ENCODE peak calls at places on chromosomes 5 and 9, in four cellular contexts. N is WERI-Rb-1, I is A549, A is choroid plexus epithelial cell. P is an unnamed sample.

GRCh38 chr5:9302228-9302627 is 243.6 kb downstream of the SEMA5A start:
- DNase-seq in I (no peak), N (no peak), A (peak), P (no peak)

GRCh38 chr5:180470966-180471582 is 23.1 kb upstream of the CNOT6 start:
- DNase-seq in N (peak), I (peak), A (peak), P (peak)

GRCh38 chr9:109769250-109769649 is 10.7 kb upstream of the PALM2AKAP2 start:
- DNase-seq in A (no peak), N (no peak), I (no peak), P (peak)

GRCh38 chr9:112487008-112487798 is 576 bp downstream of the KIAA1958 start:
- DNase-seq in I (peak), N (peak), A (peak), P (peak)

GRCh38 chr9:126095546-126096190 is 231.0 kb upstream of the MVB12B start:
- DNase-seq in I (no peak), A (no peak), N (no peak), P (no peak)

GRCh38 chr5:172455511-172456061 is 1.3 kb upstream of the SH3PXD2B start:
- DNase-seq in A (no peak), N (no peak), I (no peak), P (peak)

GRCh38 chr9:109925810-109926209 is 145.8 kb downstream of the PALM2AKAP2 start:
- DNase-seq in N (no peak), A (no peak), I (no peak), P (no peak)

GRCh38 chr5:172715421-172715780 is 55.6 kb downstream of the DUSP1 start:
- DNase-seq in I (no peak), A (no peak), N (no peak), P (no peak)

GRCh38 chr5:154176191-154176590 is 14.3 kb upstream of the GALNT10 start:
- DNase-seq in N (no peak), A (peak), I (no peak), P (no peak)

GRCh38 chr5:74164725-74165226 is 475.8 kb downstream of the ENC1 start:
- DNase-seq in N (peak), A (no peak), I (no peak), P (peak)

GRCh38 chr9:121839726-121840500 is 188.5 kb downstream of the DAB2IP start:
- DNase-seq in I (no peak), N (peak), A (no peak), P (no peak)

GRCh38 chr9:70392189-70392588 is 22.3 kb downstream of the KLF9 start:
- DNase-seq in N (peak), I (no peak), A (no peak), P (no peak)

GRCh38 chr5:1516615-1517601 is 6.9 kb downstream of the LPCAT1 start:
- DNase-seq in A (peak), I (peak), N (peak), P (peak)

GRCh38 chr5:107104774-107105050 is 566.0 kb downstream of the EFNA5 start:
- DNase-seq in I (peak), A (peak), N (peak), P (no peak)

GRCh38 chr5:16742938-16743337 is 126.1 kb upstream of the RETREG1 start:
- DNase-seq in A (no peak), I (no peak), N (no peak), P (no peak)

GRCh38 chr9:76453785-76454184 is 5.2 kb upstream of the GCNT1 start:
- DNase-seq in N (no peak), A (peak), I (no peak), P (peak)

GRCh38 chr5:60196382-60197113 is 303.0 kb upstream of the PDE4D start:
- DNase-seq in N (no peak), I (peak), A (peak), P (peak)

GRCh38 chr9:14891332-14891731 is 18.9 kb downstream of the FREM1 start:
- DNase-seq in N (no peak), A (no peak), I (no peak), P (no peak)

GRCh38 chr5:1409386-1410110 is 35.7 kb downstream of the SLC6A3 start:
- DNase-seq in N (no peak), I (no peak), A (peak), P (no peak)

GRCh38 chr9:105539452-105539851 is 18.5 kb upstream of the FKTN start:
- DNase-seq in N (no peak), I (no peak), A (no peak), P (peak)

GRCh38 chr9:18865542-18865941 is 167.5 kb downstream of the SAXO1 start:
- DNase-seq in N (no peak), A (no peak), I (no peak), P (peak)

GRCh38 chr5:154646841-154647759 is 108.1 kb upstream of the LARP1 start:
- DNase-seq in I (no peak), A (peak), N (peak), P (peak)

GRCh38 chr5:102579379-102579778 is 80.6 kb upstream of the SLCO6A1 start:
- DNase-seq in N (no peak), I (no peak), A (no peak), P (no peak)

GRCh38 chr9:27925815-27926214 is 352.5 kb upstream of the C9orf72 start:
- DNase-seq in N (no peak), I (no peak), A (no peak), P (no peak)

GRCh38 chr9:89563511-89564256 is 41.1 kb upstream of the GADD45G start:
- DNase-seq in N (no peak), A (no peak), I (no peak), P (no peak)

GRCh38 chr5:60545526-60545925 is 154.4 kb downstream of the DEPDC1B start:
- DNase-seq in A (no peak), N (no peak), I (no peak), P (no peak)

GRCh38 chr9:114989600-114990410 is 59.4 kb upstream of the TNFSF8 start:
- DNase-seq in I (no peak), N (no peak), A (no peak), P (no peak)

GRCh38 chr5:123035320-123035949 is 1.1 kb downstream of the PPIC start:
- DNase-seq in N (peak), A (peak), I (peak), P (peak)

GRCh38 chr9:21255538-21256212 is 15.9 kb upstream of the IFNA14 start:
- DNase-seq in N (no peak), A (no peak), I (no peak), P (no peak)

GRCh38 chr5:120228262-120229031 is 235.7 kb upstream of the PRR16 start:
- DNase-seq in N (peak), I (no peak), A (no peak), P (peak)

GRCh38 chr9:134630393-134630790 is 11.2 kb upstream of the COL5A1 start:
- DNase-seq in A (no peak), I (no peak), N (peak), P (no peak)

GRCh38 chr9:134630861-134631260 is 10.7 kb upstream of the COL5A1 start:
- DNase-seq in I (no peak), N (no peak), A (no peak), P (no peak)

GRCh38 chr9:134632329-134632728 is 9.3 kb upstream of the COL5A1 start:
- DNase-seq in I (no peak), N (no peak), A (no peak), P (no peak)

GRCh38 chr9:134633362-134634142 is 8.1 kb upstream of the COL5A1 start:
- DNase-seq in I (no peak), N (peak), A (no peak), P (no peak)

GRCh38 chr9:134631881-134632280 is 9.7 kb upstream of the COL5A1 start:
- DNase-seq in N (peak), I (no peak), A (no peak), P (no peak)
- H3K4me3 ChIP-seq in N (no peak), I (no peak), A (no peak), P (no peak)

DNA sequence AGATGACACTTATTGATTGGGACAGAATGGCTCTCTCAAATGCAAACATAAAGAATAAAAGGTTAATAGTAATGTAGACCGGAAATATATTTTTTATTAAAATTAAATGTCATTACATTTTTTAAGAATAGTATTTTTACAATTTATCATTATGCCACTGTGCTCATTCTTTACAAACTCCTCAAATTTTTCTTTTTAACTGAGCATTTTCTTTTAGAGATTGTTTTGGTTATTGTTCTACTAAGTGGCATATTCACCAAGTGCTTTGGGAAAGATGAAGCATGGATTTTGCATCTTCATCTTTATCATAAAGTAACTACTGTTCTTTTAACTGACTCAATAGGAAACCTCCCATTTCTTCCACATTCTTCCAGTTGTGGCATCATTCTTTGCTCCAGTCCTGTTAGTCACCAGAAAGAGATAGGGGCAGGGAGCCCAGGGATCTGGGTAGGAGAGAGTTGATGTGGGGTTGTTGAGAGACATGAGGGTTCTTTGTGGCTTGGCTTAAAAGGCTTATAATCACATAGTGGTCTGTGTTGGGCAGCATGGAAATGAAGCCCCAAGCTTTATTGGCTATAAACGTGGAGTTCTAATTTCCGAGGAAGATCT is 69.8 kb downstream of the SYK start:
- DNase-seq in A (no peak), N (no peak), I (no peak), P (peak)
- TF ChIP-seq CTCF in A (no peak), N (no peak), I (no peak), P (no peak)

GRCh38 chr5:10595305-10595677 is 31.4 kb downstream of the ANKRD33B start:
- DNase-seq in N (no peak), A (no peak), I (no peak), P (peak)

GRCh38 chr5:10594591-10595210 is 30.8 kb downstream of the ANKRD33B start:
- DNase-seq in A (peak), I (no peak), N (no peak), P (peak)

GRCh38 chr5:10596886-10597451 is 33.1 kb downstream of the ANKRD33B start:
- DNase-seq in I (no peak), A (no peak), N (no peak), P (no peak)

GRCh38 chr5:10595678-10596309 is 31.9 kb downstream of the ANKRD33B start:
- DNase-seq in N (no peak), A (peak), I (peak), P (peak)

GRCh38 chr5:10596310-10596703 is 32.4 kb downstream of the ANKRD33B start:
- DNase-seq in A (no peak), N (no peak), I (no peak), P (no peak)
- H3K4me3 ChIP-seq in A (no peak), N (no peak), I (peak), P (no peak)

GRCh38 chr5:170296935-170297588 is 515 bp downstream of the LCP2 start:
- DNase-seq in A (no peak), N (no peak), I (no peak), P (no peak)
- TF ChIP-seq CTCF in A (no peak), N (no peak), I (no peak), P (no peak)